ENCODE peak calls at places on chromosomes 6 and 20, in nine cellular contexts. Y is GM06990, D is kidney, N is left ventricle myocardium inferior, K is kidney epithelial cell, W is body of pancreas, J is tibial artery, L is epithelial cell of esophagus, G is IMR-90. U is an unnamed sample.

GRCh38 chr20:53728359-53728758 is 134.7 kb upstream of the ZNF217 start:
- DNase-seq in Y (no peak), D (no peak), N (no peak), K (no peak), W (no peak), J (no peak), L (no peak), G (no peak), U (no peak)

GRCh38 chr6:56021943-56022342 is 146.6 kb upstream of the BMP5 start:
- DNase-seq in Y (no peak), D (no peak), N (no peak), K (no peak), W (no peak), J (no peak), L (peak), G (no peak), U (no peak)

GRCh38 chr6:36797653-36798052 is 41.6 kb downstream of the CPNE5 start:
- DNase-seq in Y (no peak), D (no peak), N (no peak), K (no peak), W (no peak), J (no peak), L (no peak), G (no peak), U (no peak)

GRCh38 chr6:119200774-119201173 is 122.3 kb upstream of the FAM184A start:
- DNase-seq in Y (no peak), D (no peak), N (no peak), K (peak), W (no peak), J (no peak), L (no peak), G (no peak), U (no peak)

GRCh38 chr6:38943964-38944363 is 104.6 kb upstream of the GLP1R start:
- DNase-seq in Y (no peak), D (no peak), N (no peak), K (no peak), W (peak), J (no peak), L (no peak), G (no peak), U (no peak)

GRCh38 chr6:2141644-2142290 is 103.6 kb downstream of the GMDS start:
- DNase-seq in Y (no peak), D (no peak), N (no peak), K (no peak), W (no peak), J (no peak), L (no peak), G (no peak), U (no peak)

GRCh38 chr6:27553123-27553904 is 80.4 kb upstream of the ZNF184 start:
- DNase-seq in Y (peak), D (no peak), N (no peak), K (no peak), W (no peak), J (no peak), L (peak), G (peak), U (peak)

GRCh38 chr6:166998256-166999144 is 697 bp upstream of the CEP43 start:
- DNase-seq in Y (no peak), D (peak), N (peak), K (peak), W (peak), J (peak), L (peak), G (no peak), U (no peak)

GRCh38 chr20:23606652-23607049 is 934 bp upstream of the CST9 start:
- DNase-seq in Y (peak), D (peak), N (peak), K (no peak), W (peak), J (peak), L (peak), G (peak), U (peak)

GRCh38 chr6:37127961-37128862 is 41.7 kb upstream of the PIM1 start:
- DNase-seq in Y (no peak), D (peak), N (peak), K (no peak), W (no peak), J (no peak), L (peak), G (peak), U (peak)

GRCh38 chr20:34532320-34532719 is 16.1 kb downstream of the DYNLRB1 start:
- DNase-seq in Y (no peak), D (no peak), N (no peak), K (no peak), W (no peak), J (peak), L (no peak), G (no peak), U (no peak)

GRCh38 chr6:132764370-132764769 is 6.7 kb upstream of the VNN2 start:
- DNase-seq in Y (no peak), D (peak), N (peak), K (peak), W (peak), J (no peak), L (peak), G (peak), U (peak)

GRCh38 chr6:165636015-165636414 is 27.0 kb downstream of the PDE10A start:
- DNase-seq in Y (no peak), D (no peak), N (no peak), K (no peak), W (no peak), J (no peak), L (no peak), G (peak), U (peak)

GRCh38 chr20:39289316-39289715 is 327.2 kb downstream of the DHX35 start:
- DNase-seq in Y (no peak), D (no peak), N (no peak), K (no peak), W (no peak), J (no peak), L (no peak), G (no peak), U (no peak)

GRCh38 chr6:114315841-114316595 is 26.8 kb downstream of the HS3ST5 start:
- DNase-seq in Y (no peak), D (no peak), N (no peak), K (no peak), W (no peak), J (no peak), L (no peak), G (no peak), U (no peak)

GRCh38 chr20:676967-677366 is 1.4 kb upstream of the SCRT2 start:
- DNase-seq in Y (no peak), D (no peak), N (no peak), K (no peak), W (no peak), J (no peak), L (no peak), G (no peak), U (no peak)

GRCh38 chr6:137039010-137039409 is 5.8 kb downstream of the IL20RA start:
- DNase-seq in Y (no peak), D (no peak), N (no peak), K (no peak), W (no peak), J (no peak), L (no peak), G (no peak), U (no peak)

GRCh38 chr20:49186535-49187329 is 1.4 kb downstream of the STAU1 start:
- DNase-seq in Y (no peak), D (no peak), N (peak), K (peak), W (peak), J (peak), L (peak), G (peak), U (peak)

GRCh38 chr6:158366363-158366762 is 54.1 kb downstream of the TULP4 start:
- DNase-seq in Y (no peak), D (no peak), N (no peak), K (no peak), W (no peak), J (no peak), L (no peak), G (no peak), U (no peak)

GRCh38 chr20:41072099-41072798 is 43.6 kb downstream of the TOP1 start:
- DNase-seq in Y (no peak), D (no peak), N (no peak), K (no peak), W (no peak), J (peak), L (peak), G (peak), U (peak)
- H3K4me3 ChIP-seq in Y (no peak), D (no peak), N (no peak), K (no peak), W (no peak), J (no peak), L (no peak), G (no peak), U (no peak)

GRCh38 chr6:20660534-20660933 is 126.3 kb downstream of the CDKAL1 start:
- DNase-seq in Y (no peak), D (no peak), N (no peak), K (no peak), W (no peak), J (no peak), L (peak), G (no peak), U (no peak)

GRCh38 chr6:20658053-20658452 is 123.8 kb downstream of the CDKAL1 start:
- DNase-seq in Y (no peak), D (no peak), N (no peak), K (no peak), W (no peak), J (no peak), L (no peak), G (no peak), U (no peak)

GRCh38 chr6:20665290-20665689 is 131.0 kb downstream of the CDKAL1 start:
- DNase-seq in Y (no peak), D (no peak), N (no peak), K (no peak), W (no peak), J (no peak), L (no peak), G (no peak), U (no peak)

GRCh38 chr6:20664250-20664649 is 130.0 kb downstream of the CDKAL1 start:
- DNase-seq in Y (no peak), D (no peak), N (no peak), K (no peak), W (no peak), J (no peak), L (no peak), G (no peak), U (no peak)

GRCh38 chr6:20661721-20662120 is 127.5 kb downstream of the CDKAL1 start:
- DNase-seq in Y (no peak), D (no peak), N (no peak), K (no peak), W (peak), J (no peak), L (peak), G (peak), U (peak)
- TF ChIP-seq CTCF in Y (no peak), D (no peak), N (no peak), K (no peak), W (no peak), J (no peak), L (no peak), G (no peak), U (no peak)

DNA sequence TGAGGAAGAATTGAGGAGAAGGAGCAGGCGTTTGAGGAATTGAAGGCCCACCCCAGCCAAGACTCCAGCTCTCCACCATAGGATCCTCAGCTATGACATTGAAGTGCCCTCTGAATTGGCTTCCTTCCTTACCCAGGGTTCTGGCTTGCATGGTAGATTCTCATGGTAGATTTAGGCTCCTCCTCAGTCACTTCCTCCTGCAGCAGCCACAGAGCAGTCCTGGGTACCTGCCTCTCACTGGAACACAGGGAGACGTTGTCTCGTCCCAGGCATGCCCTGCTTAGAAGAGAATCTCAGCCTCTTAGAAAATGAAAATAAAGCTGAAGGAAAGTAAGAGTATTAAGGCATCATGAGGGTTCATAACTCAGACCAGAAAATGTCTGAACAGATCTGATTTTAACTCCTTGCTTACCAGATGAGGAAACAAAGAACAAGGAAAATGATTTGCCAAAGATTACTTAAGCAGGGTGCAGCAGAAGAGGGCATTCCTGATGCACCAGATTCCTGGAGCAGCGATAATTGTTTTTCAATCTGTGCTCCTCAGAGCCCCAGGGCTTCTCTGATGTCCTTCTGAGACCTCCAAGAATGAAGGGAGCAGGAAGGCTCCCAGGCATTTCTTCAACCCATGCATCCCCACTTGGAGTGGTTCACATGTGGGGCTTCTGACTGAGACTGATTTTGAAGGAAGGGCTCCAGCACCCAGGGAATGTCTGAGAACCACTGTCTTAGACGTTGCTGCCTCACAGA is 219.8 kb downstream of the HIVEP2 start:
- DNase-seq in Y (no peak), D (no peak), N (no peak), K (no peak), W (no peak), J (no peak), L (peak), G (no peak), U (no peak)
- H3K4me3 ChIP-seq in Y (no peak), D (no peak), N (no peak), K (no peak), W (no peak), J (no peak), L (no peak), G (no peak), U (no peak)

DNA sequence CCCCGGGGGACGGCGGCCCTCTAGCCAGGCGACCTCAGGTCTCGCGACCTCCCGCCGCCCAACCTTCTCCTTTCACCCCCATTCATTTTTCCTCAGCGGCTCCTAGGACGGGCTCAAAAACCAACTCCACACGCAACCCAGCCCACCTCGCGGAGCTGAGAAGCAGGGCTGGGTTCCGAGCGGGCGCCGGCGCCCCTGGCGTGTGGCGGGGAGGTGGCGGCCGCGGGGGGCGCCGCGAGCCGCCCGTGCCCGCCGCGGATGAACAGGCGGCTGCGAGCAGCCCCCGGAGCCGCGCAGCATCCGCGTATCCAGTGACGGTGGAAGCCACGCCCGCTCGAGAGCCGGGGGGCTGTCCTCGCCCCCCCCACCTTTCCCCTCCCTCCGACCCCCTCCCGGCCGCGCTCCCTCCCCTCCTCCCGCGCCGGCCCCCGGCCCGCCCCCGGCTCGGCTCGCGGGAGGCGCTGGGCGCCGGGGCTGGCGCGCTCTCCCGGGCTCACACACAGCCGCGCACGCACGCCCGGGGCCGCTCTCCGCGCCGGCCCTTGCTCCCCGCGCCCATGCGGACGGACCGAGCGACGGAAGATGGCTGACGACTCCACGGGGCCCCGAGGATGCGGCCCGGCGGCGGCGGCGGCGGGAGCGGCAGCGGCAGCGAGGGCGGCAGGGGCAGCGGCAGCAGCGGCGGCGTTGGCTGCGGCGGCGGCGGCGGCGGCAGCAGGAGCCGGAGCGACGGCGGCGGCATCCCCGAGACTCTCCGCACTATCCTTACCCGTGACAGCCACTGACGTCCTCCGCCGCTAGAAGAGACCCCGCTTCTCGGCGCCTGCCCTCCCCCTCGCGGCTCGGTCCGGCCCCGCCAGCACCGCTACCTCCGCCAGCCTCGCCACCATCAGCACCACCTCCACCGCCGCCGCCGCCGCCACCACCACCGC is at the start of gene SOBP:
- DNase-seq in Y (peak), D (peak), N (peak), K (no peak), W (peak), J (peak), L (peak), G (peak), U (peak)
- TF ChIP-seq CTCF in Y (no peak), D (no peak), N (peak), K (no peak), W (no peak), J (peak), L (no peak), G (no peak), U (no peak)

GRCh38 chr20:17679786-17680127 is 2.3 kb downstream of the RRBP1 start:
- DNase-seq in Y (no peak), D (no peak), N (no peak), K (no peak), W (no peak), J (peak), L (no peak), G (no peak), U (no peak)
- H3K4me3 ChIP-seq in Y (no peak), D (peak), N (peak), K (no peak), W (peak), J (peak), L (no peak), G (peak), U (peak)

GRCh38 chr20:47674686-47675085 is 110.6 kb downstream of the SULF2 start:
- DNase-seq in Y (no peak), D (no peak), N (no peak), K (no peak), W (no peak), J (peak), L (no peak), G (no peak), U (no peak)

GRCh38 chr20:47676912-47677311 is 108.4 kb downstream of the SULF2 start:
- DNase-seq in Y (no peak), D (peak), N (no peak), K (no peak), W (no peak), J (no peak), L (no peak), G (no peak), U (no peak)

GRCh38 chr20:47675190-47676142 is 109.8 kb downstream of the SULF2 start:
- DNase-seq in Y (no peak), D (peak), N (no peak), K (no peak), W (no peak), J (no peak), L (peak), G (no peak), U (no peak)

GRCh38 chr20:47677314-47678129 is 107.8 kb downstream of the SULF2 start:
- DNase-seq in Y (peak), D (peak), N (peak), K (peak), W (peak), J (peak), L (peak), G (peak), U (no peak)

DNA sequence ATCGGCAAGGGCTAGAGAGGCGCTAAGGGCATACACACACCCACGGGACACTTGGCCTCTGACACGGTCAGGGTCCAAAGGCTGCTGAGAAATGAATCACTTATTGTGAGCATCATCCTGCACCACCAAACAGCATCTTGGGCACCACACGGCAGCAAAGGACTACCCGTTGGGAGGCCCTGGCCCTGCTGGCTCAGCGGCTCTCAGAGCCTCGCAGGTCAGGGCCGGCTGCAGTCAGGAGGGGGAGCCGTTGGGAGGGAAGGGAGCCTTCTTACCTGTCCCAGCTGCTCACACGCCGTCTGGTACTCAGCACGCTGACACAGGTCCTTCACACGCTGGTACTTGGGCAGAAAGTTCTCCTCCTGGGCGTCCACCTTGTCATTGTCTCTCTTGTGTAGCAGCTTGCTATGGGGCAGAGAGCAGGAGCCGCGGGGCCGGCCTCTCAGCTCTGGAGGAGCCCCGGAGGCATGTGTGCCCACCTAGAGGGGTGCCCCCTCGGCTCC is 109.0 kb downstream of the SULF2 start:
- DNase-seq in Y (no peak), D (peak), N (no peak), K (no peak), W (no peak), J (peak), L (no peak), G (no peak), U (no peak)
- TF ChIP-seq CTCF in Y (no peak), D (no peak), N (no peak), K (no peak), W (no peak), J (no peak), L (no peak), G (no peak), U (peak)

GRCh38 chr6:112202639-112203341 is 51.6 kb downstream of the LAMA4 start:
- DNase-seq in Y (no peak), D (no peak), N (no peak), K (no peak), W (no peak), J (no peak), L (no peak), G (no peak), U (peak)

GRCh38 chr6:112207131-112207530 is 47.2 kb downstream of the LAMA4 start:
- DNase-seq in Y (no peak), D (no peak), N (no peak), K (no peak), W (no peak), J (no peak), L (no peak), G (no peak), U (no peak)

GRCh38 chr6:112204350-112204706 is 50.0 kb downstream of the LAMA4 start:
- DNase-seq in Y (no peak), D (no peak), N (no peak), K (no peak), W (no peak), J (no peak), L (no peak), G (no peak), U (no peak)

GRCh38 chr6:112205521-112206458 is 48.6 kb downstream of the LAMA4 start:
- DNase-seq in Y (no peak), D (no peak), N (no peak), K (no peak), W (no peak), J (no peak), L (peak), G (peak), U (peak)

GRCh38 chr6:112203577-112204349 is 50.6 kb downstream of the LAMA4 start:
- DNase-seq in Y (no peak), D (no peak), N (no peak), K (peak), W (no peak), J (no peak), L (peak), G (peak), U (peak)
- H3K4me3 ChIP-seq in Y (no peak), D (no peak), N (no peak), K (no peak), W (no peak), J (no peak), L (no peak), G (peak), U (no peak)